ENCODE peak calls at places on chromosome 21, in ten cellular contexts. Q is hepatocyte, M is HTR-8/SVneo, C is esophagus squamous epithelium, I is foreskin keratinocyte, T is cardiac fibroblast, E is colonic mucosa, K is sigmoid colon, X is activated T-cell treated with anti-CD3 and anti-CD28 coated beads for 24 hours, P is ovary. J is an unnamed sample.

GRCh38 chr21:42122398-42122797 is 51.3 kb downstream of the UMODL1 start:
- DNase-seq in Q (no peak), M (no peak), C (no peak), I (no peak), T (no peak), E (no peak), K (no peak), X (no peak), P (no peak), J (no peak)

GRCh38 chr21:33760641-33761103 is 118.4 kb downstream of the ITSN1 start:
- DNase-seq in Q (no peak), M (no peak), C (no peak), I (no peak), T (peak), E (no peak), K (no peak), X (no peak), P (no peak), J (no peak)

GRCh38 chr21:17495680-17496079 is 17.2 kb upstream of the CXADR start:
- DNase-seq in Q (no peak), M (no peak), C (no peak), I (no peak), T (peak), E (no peak), K (no peak), X (no peak), P (no peak), J (no peak)

GRCh38 chr21:42317341-42317741 is 2.1 kb upstream of the TFF3 start:
- DNase-seq in Q (no peak), M (no peak), C (no peak), I (no peak), T (no peak), E (peak), K (no peak), X (no peak), P (no peak), J (no peak)

GRCh38 chr21:31157756-31158155 is 119.5 kb upstream of the KRTAP19-8 start:
- DNase-seq in Q (no peak), M (no peak), C (no peak), I (no peak), T (no peak), E (no peak), K (no peak), X (no peak), P (no peak), J (no peak)

GRCh38 chr21:40143822-40144525 is 276.7 kb downstream of the PCP4 start:
- DNase-seq in Q (peak), M (no peak), C (no peak), I (peak), T (peak), E (peak), K (no peak), X (peak), P (peak), J (no peak)

GRCh38 chr21:38712076-38712475 is 93.7 kb upstream of the ETS2 start:
- DNase-seq in Q (peak), M (peak), C (no peak), I (peak), T (peak), E (peak), K (no peak), X (no peak), P (no peak), J (no peak)

GRCh38 chr21:17613242-17613676 is 558 bp upstream of the BTG3 start:
- DNase-seq in Q (peak), M (no peak), C (no peak), I (no peak), T (peak), E (peak), K (peak), X (no peak), P (peak), J (no peak)

GRCh38 chr21:35855463-35855862 is 204.9 kb downstream of the SETD4 start:
- DNase-seq in Q (no peak), M (no peak), C (no peak), I (peak), T (peak), E (no peak), K (no peak), X (no peak), P (no peak), J (no peak)

GRCh38 chr21:30984897-30985296 is 53.4 kb downstream of the KRTAP19-8 start:
- DNase-seq in Q (no peak), M (no peak), C (no peak), I (no peak), T (no peak), E (no peak), K (no peak), X (no peak), P (no peak), J (no peak)

GRCh38 chr21:46459356-46460112 is 843 bp downstream of the DIP2A start:
- DNase-seq in Q (peak), M (no peak), C (no peak), I (peak), T (peak), E (peak), K (peak), X (no peak), P (peak), J (peak)

GRCh38 chr21:42081931-42082381 is 10.8 kb downstream of the UMODL1 start:
- DNase-seq in Q (no peak), M (no peak), C (no peak), I (no peak), T (no peak), E (no peak), K (no peak), X (no peak), P (no peak), J (no peak)

GRCh38 chr21:44708213-44708865 is 3.0 kb downstream of the TSPEAR start:
- DNase-seq in Q (no peak), M (no peak), C (no peak), I (no peak), T (no peak), E (peak), K (no peak), X (no peak), P (peak), J (no peak)

GRCh38 chr21:37986751-37987399 is 70.6 kb upstream of the KCNJ6 start:
- DNase-seq in Q (no peak), M (no peak), C (no peak), I (no peak), T (no peak), E (peak), K (no peak), X (no peak), P (no peak), J (no peak)

GRCh38 chr21:37207441-37208009 is 59.6 kb downstream of the VPS26C start:
- DNase-seq in Q (no peak), M (no peak), C (no peak), I (no peak), T (peak), E (no peak), K (no peak), X (no peak), P (no peak), J (peak)

GRCh38 chr21:46661211-46661625 is 25.7 kb downstream of the PRMT2 start:
- DNase-seq in Q (peak), M (peak), C (no peak), I (peak), T (peak), E (peak), K (peak), X (no peak), P (peak), J (peak)

GRCh38 chr21:37462087-37462861 is 95.7 kb downstream of the DYRK1A start:
- DNase-seq in Q (no peak), M (no peak), C (no peak), I (no peak), T (no peak), E (no peak), K (no peak), X (no peak), P (no peak), J (no peak)

GRCh38 chr21:42654179-42654912 is 925 bp downstream of the PDE9A start:
- DNase-seq in Q (peak), M (peak), C (no peak), I (no peak), T (no peak), E (peak), K (no peak), X (no peak), P (no peak), J (peak)

GRCh38 chr21:45533731-45534571 is 8.3 kb downstream of the SLC19A1 start:
- DNase-seq in Q (no peak), M (no peak), C (no peak), I (no peak), T (no peak), E (no peak), K (peak), X (no peak), P (peak), J (no peak)

GRCh38 chr21:32392299-32392879 is 423 bp downstream of the URB1 start:
- DNase-seq in Q (peak), M (no peak), C (no peak), I (no peak), T (peak), E (no peak), K (no peak), X (no peak), P (no peak), J (no peak)

GRCh38 chr21:27425574-27425973 is 458.7 kb upstream of the ADAMTS5 start:
- DNase-seq in Q (no peak), M (peak), C (no peak), I (peak), T (peak), E (no peak), K (no peak), X (no peak), P (no peak), J (no peak)

GRCh38 chr21:38095220-38095619 is 161.6 kb upstream of the KCNJ15 start:
- DNase-seq in Q (no peak), M (no peak), C (no peak), I (no peak), T (peak), E (no peak), K (no peak), X (no peak), P (no peak), J (no peak)

GRCh38 chr21:17658931-17659330 is 46.2 kb upstream of the BTG3 start:
- DNase-seq in Q (no peak), M (no peak), C (no peak), I (no peak), T (no peak), E (no peak), K (no peak), X (no peak), P (no peak), J (no peak)

GRCh38 chr21:45508607-45509565 is 33.4 kb downstream of the SLC19A1 start:
- DNase-seq in Q (no peak), M (no peak), C (no peak), I (no peak), T (no peak), E (no peak), K (peak), X (no peak), P (peak), J (no peak)

GRCh38 chr21:45590726-45591618 is 48.7 kb upstream of the SLC19A1 start:
- DNase-seq in Q (no peak), M (no peak), C (no peak), I (peak), T (no peak), E (no peak), K (peak), X (peak), P (peak), J (peak)

GRCh38 chr21:31554511-31555022 is 104.9 kb upstream of the SOD1 start:
- DNase-seq in Q (no peak), M (peak), C (no peak), I (peak), T (peak), E (no peak), K (no peak), X (peak), P (peak), J (no peak)

GRCh38 chr21:26962516-26963305 is 4.2 kb downstream of the ADAMTS5 start:
- DNase-seq in Q (no peak), M (no peak), C (no peak), I (no peak), T (no peak), E (no peak), K (no peak), X (no peak), P (no peak), J (no peak)

GRCh38 chr21:33403128-33403785 is at the start of gene IFNGR2:
- DNase-seq in Q (peak), M (no peak), C (no peak), I (no peak), T (no peak), E (no peak), K (peak), X (no peak), P (peak), J (peak)

GRCh38 chr21:40300300-40300699 is 433.1 kb downstream of the PCP4 start:
- DNase-seq in Q (peak), M (no peak), C (no peak), I (no peak), T (no peak), E (no peak), K (no peak), X (no peak), P (no peak), J (no peak)

GRCh38 chr21:34372321-34372720 is 3.0 kb upstream of the SMIM11 start:
- DNase-seq in Q (no peak), M (no peak), C (no peak), I (no peak), T (no peak), E (no peak), K (no peak), X (no peak), P (no peak), J (no peak)

GRCh38 chr21:39822042-39822441 is 45.2 kb upstream of the PCP4 start:
- DNase-seq in Q (no peak), M (no peak), C (no peak), I (no peak), T (no peak), E (no peak), K (no peak), X (no peak), P (no peak), J (no peak)

GRCh38 chr21:44012474-44013379 is 618 bp downstream of the TRAPPC10 start:
- DNase-seq in Q (peak), M (peak), C (no peak), I (peak), T (no peak), E (peak), K (peak), X (peak), P (peak), J (peak)

GRCh38 chr21:35256468-35256988 is 207.4 kb upstream of the RUNX1 start:
- DNase-seq in Q (peak), M (peak), C (no peak), I (peak), T (peak), E (peak), K (peak), X (no peak), P (peak), J (no peak)

GRCh38 chr21:34603710-34604057 is 11.2 kb downstream of the RCAN1 start:
- DNase-seq in Q (no peak), M (no peak), C (no peak), I (no peak), T (no peak), E (no peak), K (no peak), X (no peak), P (no peak), J (no peak)

GRCh38 chr21:43362306-43362927 is 64.5 kb downstream of the SIK1 start:
- DNase-seq in Q (peak), M (no peak), C (peak), I (peak), T (peak), E (peak), K (peak), X (peak), P (peak), J (peak)

GRCh38 chr21:44485796-44486195 is 30.5 kb downstream of the LRRC3 start:
- DNase-seq in Q (no peak), M (no peak), C (no peak), I (no peak), T (no peak), E (no peak), K (no peak), X (no peak), P (no peak), J (no peak)

J was measured in CD4-positive, CD25-positive, alpha-beta regulatory T cell.